ENCODE peak calls at places on chromosomes 7 and 10, in six cellular contexts. T, V, Q, H, F and K are unnamed samples.

GRCh38 chr10:125638555-125638954 is 44.4 kb downstream of the TEX36 start:
- DNase-seq in F (no peak), T (no peak), V (no peak), Q (no peak), H (no peak), K (no peak)

GRCh38 chr10:100744980-100745881 is at the start of gene PAX2:
- DNase-seq in H (no peak), T (no peak), F (no peak), Q (no peak), V (no peak), K (no peak)

GRCh38 chr10:127619550-127619949 is 70.4 kb downstream of the NPS start:
- DNase-seq in T (no peak), V (no peak), F (peak), H (no peak), Q (no peak), K (no peak)

GRCh38 chr7:101538596-101539459 is 90.3 kb downstream of the MYL10 start:
- DNase-seq in V (peak), F (no peak), H (peak), Q (peak), T (peak), K (peak)

GRCh38 chr7:77242068-77242467 is 42.4 kb upstream of the FGL2 start:
- DNase-seq in H (no peak), T (no peak), F (no peak), Q (no peak), V (no peak), K (no peak)

GRCh38 chr7:31892099-31892787 is 178.0 kb downstream of the PDE1C start:
- DNase-seq in Q (no peak), T (no peak), F (no peak), H (no peak), V (no peak), K (no peak)

GRCh38 chr7:107742678-107743566 is 1.0 kb upstream of the CBLL1 start:
- DNase-seq in V (no peak), H (no peak), T (no peak), F (peak), Q (peak), K (peak)

GRCh38 chr10:6912424-6912823 is 332.3 kb upstream of the PRKCQ start:
- DNase-seq in Q (no peak), H (no peak), T (no peak), F (no peak), V (peak), K (no peak)

GRCh38 chr10:42755028-42755451 is 27.6 kb upstream of the BMS1 start:
- DNase-seq in T (no peak), H (no peak), F (no peak), V (no peak), Q (peak), K (no peak)

GRCh38 chr10:9825491-9826018 is 1192.1 kb upstream of the CELF2 start:
- DNase-seq in Q (no peak), F (no peak), V (no peak), H (no peak), T (no peak), K (no peak)

GRCh38 chr7:157475601-157476000 is 138.8 kb downstream of the DNAJB6 start:
- DNase-seq in V (no peak), F (no peak), T (no peak), Q (no peak), H (no peak), K (no peak)

GRCh38 chr10:23173549-23174074 is 18.5 kb upstream of the PTF1A start:
- DNase-seq in V (no peak), H (no peak), F (no peak), T (no peak), Q (no peak), K (no peak)

GRCh38 chr7:111535142-111535541 is 27.1 kb downstream of the IMMP2L start:
- DNase-seq in Q (no peak), F (no peak), H (no peak), T (no peak), V (no peak), K (no peak)

GRCh38 chr7:127393370-127394058 is 1.0 kb upstream of the ZNF800 start:
- DNase-seq in H (no peak), Q (no peak), T (no peak), V (no peak), F (peak), K (no peak)

GRCh38 chr10:79149662-79150443 is 81.1 kb downstream of the ZMIZ1 start:
- DNase-seq in Q (peak), V (peak), F (no peak), H (peak), T (no peak), K (no peak)

GRCh38 chr7:116180302-116180701 is 30.0 kb upstream of the TES start:
- DNase-seq in T (peak), V (peak), H (peak), Q (no peak), F (peak), K (no peak)

GRCh38 chr10:100793055-100793454 is 47.7 kb downstream of the PAX2 start:
- DNase-seq in V (no peak), H (no peak), T (no peak), F (no peak), Q (no peak), K (no peak)

GRCh38 chr7:70480913-70481579 is 650.9 kb upstream of the GALNT17 start:
- DNase-seq in V (no peak), F (no peak), Q (no peak), H (no peak), T (no peak), K (no peak)

GRCh38 chr7:1610678-1611302 is 41.0 kb upstream of the PSMG3 start:
- DNase-seq in H (no peak), V (no peak), Q (no peak), F (no peak), T (no peak), K (no peak)

GRCh38 chr7:51376420-51377092 is 59.9 kb upstream of the COBL start:
- DNase-seq in H (no peak), V (peak), F (no peak), Q (no peak), T (no peak), K (no peak)

GRCh38 chr7:112140600-112140999 is 65.6 kb downstream of the DOCK4 start:
- DNase-seq in Q (no peak), T (no peak), H (no peak), F (no peak), V (no peak), K (no peak)

GRCh38 chr7:55212838-55213237 is 152.3 kb upstream of the LANCL2 start:
- DNase-seq in H (no peak), Q (no peak), F (no peak), T (no peak), V (no peak), K (no peak)

GRCh38 chr10:129959544-129960492 is 4.3 kb downstream of the EBF3 start:
- DNase-seq in F (no peak), H (no peak), T (no peak), Q (no peak), V (no peak), K (no peak)

GRCh38 chr10:118995739-118996138 is 33.8 kb upstream of the NANOS1 start:
- DNase-seq in T (no peak), F (no peak), Q (no peak), V (no peak), H (no peak), K (no peak)

GRCh38 chr10:54284526-54285193 is 516.4 kb downstream of the PCDH15 start:
- DNase-seq in F (no peak), T (no peak), Q (no peak), H (no peak), V (no peak), K (no peak)